ENCODE peak calls at places on chromosome 1, in seven cellular contexts. S is CD8-positive, alpha-beta memory T cell; J is IMR-90; D is ovary; H is sigmoid colon; A is gastrocnemius medialis; O is cardiac muscle cell. N is an unnamed sample.

GRCh38 chr1:110850632-110851031 is 22.3 kb upstream of the CD53 start:
- DNase-seq in J (no peak), A (no peak), O (no peak), S (no peak), H (no peak), D (no peak), N (no peak)

GRCh38 chr1:3539707-3540425 is 71.4 kb downstream of the MEGF6 start:
- DNase-seq in D (no peak), O (peak; percentile 33), S (no peak), J (no peak), A (no peak), H (no peak), N (no peak)

GRCh38 chr1:227242811-227243682 is 75.2 kb downstream of the CDC42BPA start:
- DNase-seq in S (no peak), H (no peak), D (no peak), J (no peak), O (no peak), A (no peak), N (no peak)

GRCh38 chr1:214719207-214719606 is 116.2 kb downstream of the CENPF start:
- DNase-seq in A (no peak), O (no peak), S (no peak), J (peak; percentile 20), H (no peak), D (no peak), N (no peak)

GRCh38 chr1:30718636-30719405 is 4.6 kb downstream of the MATN1 start:
- DNase-seq in O (peak; percentile 74), A (peak; percentile 94), D (peak; percentile 80), H (peak; percentile 99), S (peak; percentile 73), J (peak; percentile 98), N (peak; percentile 65)

GRCh38 chr1:54008876-54009275 is 9.1 kb downstream of the LDLRAD1 start:
- DNase-seq in O (no peak), D (no peak), H (no peak), A (no peak), J (no peak), S (no peak), N (no peak)

GRCh38 chr1:45543599-45544417 is 6.8 kb upstream of the AKR1A1 start:
- DNase-seq in A (peak; percentile 22), J (no peak), D (no peak), H (peak; percentile 76), S (peak; percentile 64), O (peak; percentile 53), N (peak; percentile 38)

GRCh38 chr1:230359992-230360391 is 66.1 kb downstream of the PGBD5 start:
- DNase-seq in S (no peak), D (no peak), A (no peak), H (no peak), J (peak; percentile 80), O (peak; percentile 27), N (no peak)

GRCh38 chr1:42935313-42935624 is 23.4 kb downstream of the SLC2A1 start:
- DNase-seq in A (no peak), J (no peak), O (no peak), D (no peak), H (peak; percentile 67), S (no peak), N (peak; percentile 18)

GRCh38 chr1:3105167-3105863 is 36.3 kb downstream of the PRDM16 start:
- DNase-seq in H (no peak), J (no peak), S (no peak), A (no peak), D (no peak), O (no peak), N (no peak)

GRCh38 chr1:186849271-186849671 is 20.5 kb downstream of the PLA2G4A start:
- DNase-seq in A (no peak), S (no peak), O (no peak), J (no peak), D (no peak), H (no peak), N (no peak)

GRCh38 chr1:186845581-186846210 is 16.9 kb downstream of the PLA2G4A start:
- DNase-seq in S (no peak), D (no peak), A (no peak), O (no peak), J (no peak), H (no peak), N (no peak)

GRCh38 chr1:186849824-186850223 is 21.1 kb downstream of the PLA2G4A start:
- DNase-seq in O (no peak), H (no peak), A (no peak), J (peak; percentile 32), S (no peak), D (no peak), N (no peak)

GRCh38 chr1:186843931-186844330 is 15.2 kb downstream of the PLA2G4A start:
- DNase-seq in J (no peak), S (no peak), O (no peak), D (no peak), A (no peak), H (no peak), N (no peak)

DNA sequence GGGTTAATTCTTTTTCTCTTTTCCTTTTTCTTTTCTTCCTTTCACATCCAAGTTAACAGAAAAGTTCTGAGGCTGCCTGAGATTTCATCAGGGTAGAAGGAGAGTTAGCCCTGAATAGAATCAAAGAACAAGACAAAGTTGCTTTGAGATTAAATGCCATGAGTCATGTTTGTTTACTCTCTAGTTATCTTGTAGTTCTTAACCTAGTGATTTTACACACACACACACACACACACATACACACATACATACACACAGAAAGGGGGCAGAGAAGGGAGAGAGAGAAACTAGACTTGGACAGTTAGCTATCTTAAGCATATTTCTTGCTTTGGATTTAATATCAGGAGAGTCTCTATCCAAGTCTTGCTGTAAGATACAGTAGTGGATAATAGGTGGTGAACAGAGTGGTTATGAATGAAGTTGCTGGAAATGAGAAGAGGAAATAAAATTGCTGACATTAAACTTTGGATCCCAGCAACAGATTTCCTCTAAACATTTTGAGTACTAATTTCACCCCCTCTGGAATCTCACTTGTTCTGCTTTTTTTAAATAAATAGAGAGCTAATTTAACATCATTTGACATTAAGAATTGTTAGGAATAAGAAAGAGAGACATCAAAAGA is 19.9 kb downstream of the PLA2G4A start:
- DNase-seq in D (no peak), J (peak; percentile 21), A (no peak), S (no peak), O (peak; percentile 50), H (no peak), N (no peak)
- H3K27ac ChIP-seq in D (no peak overlapping the region), J (no peak overlapping the region), A (no peak overlapping the region), S (no peak overlapping the region), O (no peak overlapping the region), H (peak overlapping the region; percentile 8), N (no peak overlapping the region)

DNA sequence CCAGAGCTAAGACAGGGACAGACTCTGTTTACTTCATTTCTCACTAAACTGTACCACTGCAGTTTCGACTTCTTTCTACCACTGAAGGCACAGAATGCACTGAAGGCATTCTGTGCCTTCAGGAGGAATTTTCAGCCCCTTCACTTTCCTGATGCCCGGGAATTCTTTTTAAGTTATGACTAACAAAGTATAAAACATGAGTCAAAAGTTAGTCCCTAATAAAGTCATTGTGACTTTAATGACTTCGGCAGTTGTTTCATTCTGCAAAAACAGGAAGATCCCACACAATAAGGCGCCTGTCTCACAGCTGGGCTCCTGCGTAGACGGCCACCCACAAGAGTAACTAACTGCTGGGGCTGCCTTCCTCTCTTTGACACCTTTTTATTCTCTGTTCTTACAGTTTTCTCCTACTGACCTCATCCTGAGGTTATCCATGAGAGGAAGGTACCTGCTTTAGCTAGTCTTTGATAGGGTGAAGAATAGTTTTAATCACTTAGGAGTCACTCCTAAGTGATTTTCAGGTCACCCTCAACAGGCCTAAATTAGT is 183.9 kb upstream of the SGIP1 start:
- DNase-seq in D (no peak), J (peak; percentile 34), A (peak; percentile 27), S (peak; percentile 40), H (no peak), O (peak; percentile 46), N (peak; percentile 33)
- H3K4me1 ChIP-seq in D (no peaks in the 10 kb centered on the region), J (peaks cover 19% of the 10 kb centered on the region), A (peaks cover 88% of the 10 kb centered on the region), S (peaks cover 86% of the 10 kb centered on the region), H (peaks cover 40% of the 10 kb centered on the region), O (peaks cover 7% of the 10 kb centered on the region), N (no peaks in the 10 kb centered on the region)

DNA sequence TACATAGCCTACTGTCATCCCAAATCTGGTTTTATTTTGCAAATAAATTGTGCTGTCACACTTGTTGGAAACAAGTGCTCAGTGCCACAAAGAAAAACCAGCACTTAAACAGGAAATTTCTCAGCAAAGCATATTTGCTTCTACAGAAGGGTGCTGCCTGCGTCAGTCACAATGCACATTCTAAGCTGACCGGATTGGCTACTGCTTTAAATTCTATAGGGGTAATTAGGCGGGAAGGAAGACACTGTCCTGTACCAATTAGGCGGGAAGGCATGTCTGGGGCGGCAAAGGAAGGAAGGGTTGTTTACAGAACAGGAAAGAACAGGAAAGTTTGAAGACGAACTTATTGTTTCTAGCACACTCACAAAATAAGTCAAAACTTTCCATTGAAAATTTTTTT is 2.8 kb downstream of the IFI16 start:
- DNase-seq in J (peak; percentile 24), H (no peak), S (no peak), O (peak; percentile 45), A (peak; percentile 9), D (no peak), N (peak; percentile 30)
- H3K27ac ChIP-seq in J (peak overlapping the region; percentile 64), H (peak overlapping the region; percentile 82), S (peak overlapping the region; percentile 40), O (no peak overlapping the region), A (peak overlapping the region; percentile 80), D (no peak overlapping the region), N (peak overlapping the region; percentile 94)

DNA sequence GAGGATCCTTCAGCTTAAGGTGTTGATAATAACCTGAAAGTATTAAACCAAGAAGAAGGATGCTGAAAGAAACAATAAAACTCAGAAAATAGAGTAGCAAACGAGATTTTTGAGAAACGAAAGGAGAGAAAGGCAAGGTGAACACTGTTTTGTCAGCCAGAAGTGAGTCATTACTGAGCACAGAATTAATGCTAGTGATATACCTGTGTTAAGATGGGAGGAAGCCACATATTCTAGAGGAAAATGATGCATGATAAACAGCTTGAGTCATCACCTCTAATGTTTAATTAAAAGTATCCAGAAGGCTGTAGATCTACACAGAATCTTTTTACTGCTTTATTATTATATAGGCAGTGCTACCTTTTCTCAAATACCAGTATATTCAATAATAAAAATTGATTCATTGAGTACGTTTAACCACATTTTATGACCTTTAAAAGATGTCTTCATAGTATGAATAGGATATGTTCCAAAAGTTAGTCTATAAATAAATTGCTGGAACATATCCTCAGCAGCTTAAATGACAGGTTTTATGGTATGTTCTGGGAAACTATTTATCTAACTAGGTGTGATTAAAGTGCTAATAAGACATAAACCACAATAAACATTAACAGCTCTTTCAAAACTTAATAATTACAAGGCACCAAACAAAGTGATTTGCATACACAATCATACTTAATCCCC is 10.3 kb downstream of the SH3GLB1 start:
- DNase-seq in S (no peak), H (no peak), J (no peak), A (no peak), O (no peak), D (no peak), N (no peak)
- H3K4me1 ChIP-seq in S (peaks cover 25% of the 10 kb centered on the region), H (peaks cover 75% of the 10 kb centered on the region), J (peaks cover 8% of the 10 kb centered on the region), A (peaks cover 99% of the 10 kb centered on the region), O (peaks cover 62% of the 10 kb centered on the region), D (peaks cover 8% of the 10 kb centered on the region), N (peaks cover 17% of the 10 kb centered on the region)

DNA sequence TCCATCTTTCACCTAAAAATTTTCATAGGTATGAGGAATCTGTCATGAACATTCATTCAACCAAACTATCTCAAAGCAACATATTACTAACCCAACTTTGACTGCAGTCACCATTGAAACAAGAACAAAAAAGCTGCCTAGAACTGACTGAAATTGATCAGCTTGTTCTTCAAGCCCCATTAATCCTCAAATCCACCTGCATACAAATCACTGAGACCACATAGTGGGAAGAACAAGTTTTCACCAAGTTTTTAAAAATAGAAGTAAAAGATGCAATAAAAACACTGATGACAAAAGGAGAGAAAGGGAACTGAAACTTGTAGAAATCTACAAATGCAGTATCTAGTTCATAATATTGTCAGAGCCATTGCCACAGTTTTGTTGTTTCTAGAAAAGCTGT is 6.1 kb downstream of the SORT1 start:
- DNase-seq in S (no peak), D (no peak), A (no peak), H (no peak), O (no peak), J (no peak), N (no peak)
- H3K27ac ChIP-seq in S (peak overlapping the region; percentile 71), D (no peak overlapping the region), A (peak overlapping the region; percentile 97), H (peak overlapping the region; percentile 87), O (peak overlapping the region; percentile 91), J (peak overlapping the region; percentile 63), N (peak overlapping the region; percentile 93)